ENCODE peak calls at places on chromosome 12, in eight cellular contexts. B is mammary epithelial cell; Q is IMR-90; A is psoas muscle; N is DND-41; F is A549; S is spleen; I is effector memory CD4-positive, alpha-beta T cell. O is an unnamed sample. For H3K4me1 and H3K9me3, the result is how much of the 10 kb centered on the place peaks cover.

GRCh38 chr12:129185855-129186254 is 332.6 kb downstream of the GLT1D1 start:
- DNase-seq in B (no peak), Q (no peak), A (no peak), N (no peak), F (no peak), S (no peak), I (no peak), O (no peak)

GRCh38 chr12:63206908-63207307 is 55.9 kb upstream of the AVPR1A start:
- DNase-seq in B (peak), Q (no peak), A (peak), N (no peak), F (no peak), S (no peak), I (no peak), O (no peak)

GRCh38 chr12:27627123-27627835 is 69.0 kb upstream of the REP15 start:
- DNase-seq in B (peak), Q (peak), A (no peak), N (no peak), F (no peak), S (no peak), I (no peak), O (peak)

GRCh38 chr12:38919191-38919590 is 13.8 kb upstream of the CPNE8 start:
- DNase-seq in B (peak), Q (no peak), A (no peak), N (no peak), F (no peak), S (no peak), I (no peak), O (no peak)

GRCh38 chr12:15015121-15015520 is 42.3 kb downstream of the PDE6H start:
- DNase-seq in B (no peak), Q (no peak), A (no peak), N (no peak), F (no peak), S (no peak), I (no peak), O (no peak)

GRCh38 chr12:64737539-64737938 is 21.7 kb downstream of the GNS start:
- DNase-seq in B (peak), Q (no peak), A (no peak), N (peak), F (no peak), S (no peak), I (no peak), O (no peak)

GRCh38 chr12:31001581-31002360 is 71.9 kb upstream of the DDX11 start:
- DNase-seq in B (no peak), Q (no peak), A (peak), N (no peak), F (no peak), S (peak), I (no peak), O (no peak)

GRCh38 chr12:124599074-124599999 is 31.9 kb upstream of the NCOR2 start:
- DNase-seq in B (peak), Q (peak), A (no peak), N (no peak), F (no peak), S (no peak), I (no peak), O (no peak)

GRCh38 chr12:45379261-45379660 is 163.4 kb downstream of the ANO6 start:
- DNase-seq in B (peak), Q (peak), A (no peak), N (no peak), F (no peak), S (no peak), I (no peak), O (no peak)

GRCh38 chr12:22275847-22276246 is 58.7 kb downstream of the ST8SIA1 start:
- DNase-seq in B (peak), Q (peak), A (peak), N (no peak), F (peak), S (no peak), I (no peak), O (peak)

GRCh38 chr12:121080909-121081308 is 41.9 kb upstream of the OASL start:
- DNase-seq in B (no peak), Q (no peak), A (no peak), N (no peak), F (no peak), S (no peak), I (no peak), O (no peak)

GRCh38 chr12:4449862-4450222 is 4.2 kb upstream of the FGF6 start:
- DNase-seq in B (peak), Q (no peak), A (no peak), N (peak), F (no peak), S (no peak), I (no peak), O (no peak)

GRCh38 chr12:30795660-30796507 is 41.1 kb upstream of the CAPRIN2 start:
- DNase-seq in B (peak), Q (peak), A (peak), N (no peak), F (peak), S (peak), I (no peak), O (peak)

GRCh38 chr12:29155079-29155478 is 6.0 kb downstream of the FAR2 start:
- DNase-seq in B (no peak), Q (no peak), A (no peak), N (peak), F (no peak), S (no peak), I (no peak), O (no peak)

GRCh38 chr12:92186038-92186470 is 40.4 kb upstream of the BTG1 start:
- DNase-seq in B (no peak), Q (no peak), A (no peak), N (peak), F (no peak), S (no peak), I (no peak), O (no peak)

GRCh38 chr12:53994268-53994690 is 5.7 kb upstream of the HOXC9 start:
- DNase-seq in B (no peak), Q (no peak), A (no peak), N (no peak), F (no peak), S (peak), I (no peak), O (no peak)

GRCh38 chr12:28242888-28243633 is 52.8 kb downstream of the CCDC91 start:
- DNase-seq in B (no peak), Q (peak), A (no peak), N (no peak), F (no peak), S (no peak), I (no peak), O (no peak)

GRCh38 chr12:118404876-118405521 is 28.6 kb downstream of the SUDS3 start:
- DNase-seq in B (peak), Q (peak), A (no peak), N (peak), F (peak), S (no peak), I (no peak), O (peak)

GRCh38 chr12:89671469-89671868 is 37.2 kb downstream of the ATP2B1 start:
- DNase-seq in B (peak), Q (peak), A (no peak), N (no peak), F (no peak), S (no peak), I (no peak), O (no peak)

GRCh38 chr12:53191885-53192530 is 11.3 kb upstream of the CSAD start:
- DNase-seq in B (no peak), Q (no peak), A (no peak), N (no peak), F (no peak), S (no peak), I (no peak), O (no peak)

GRCh38 chr12:75878382-75878720 is 153.2 kb downstream of the PHLDA1 start:
- DNase-seq in B (peak), Q (peak), A (no peak), N (no peak), F (no peak), S (no peak), I (no peak), O (no peak)

GRCh38 chr12:109732321-109733305 is 19.0 kb downstream of the FAM222A start:
- DNase-seq in B (no peak), Q (no peak), A (peak), N (no peak), F (no peak), S (peak), I (no peak), O (no peak)

GRCh38 chr12:53618340-53618739 is 7.8 kb downstream of the ATF7 start:
- DNase-seq in B (no peak), Q (no peak), A (no peak), N (no peak), F (no peak), S (no peak), I (no peak), O (no peak)

GRCh38 chr12:88639361-88639760 is 59.1 kb upstream of the KITLG start:
- DNase-seq in B (no peak), Q (peak), A (no peak), N (no peak), F (no peak), S (no peak), I (no peak), O (no peak)

GRCh38 chr12:62764251-62764650 is 170.7 kb downstream of the PPM1H start:
- DNase-seq in B (no peak), Q (no peak), A (no peak), N (no peak), F (no peak), S (no peak), I (no peak), O (no peak)

GRCh38 chr12:105468464-105468863 is 138.0 kb downstream of the C12orf75 start:
- DNase-seq in B (no peak), Q (no peak), A (no peak), N (no peak), F (no peak), S (no peak), I (no peak), O (no peak)

GRCh38 chr12:127416796-127417195 is 850.2 kb upstream of the TMEM132C start:
- DNase-seq in B (peak), Q (peak), A (no peak), N (no peak), F (no peak), S (no peak), I (no peak), O (no peak)

GRCh38 chr12:48001426-48002178 is 2.7 kb downstream of the COL2A1 start:
- DNase-seq in B (peak), Q (no peak), A (no peak), N (no peak), F (peak), S (peak), I (no peak), O (no peak)

GRCh38 chr12:132158677-132159554 is 14.7 kb downstream of the NOC4L start:
- DNase-seq in B (peak), Q (no peak), A (peak), N (no peak), F (no peak), S (peak), I (no peak), O (no peak)

GRCh38 chr12:113781415-113782198 is 184.5 kb downstream of the RBM19 start:
- DNase-seq in B (no peak), Q (peak), A (no peak), N (no peak), F (no peak), S (no peak), I (no peak), O (no peak)

GRCh38 chr12:121405211-121405610 is 5.3 kb downstream of the RNF34 start:
- DNase-seq in B (no peak), Q (no peak), A (no peak), N (no peak), F (no peak), S (no peak), I (no peak), O (no peak)

GRCh38 chr12:77943466-77943865 is 112.8 kb downstream of the NAV3 start:
- DNase-seq in B (peak), Q (peak), A (no peak), N (no peak), F (peak), S (no peak), I (no peak), O (no peak)

GRCh38 chr12:101968770-101969169 is 91.4 kb downstream of the DRAM1 start:
- DNase-seq in B (peak), Q (no peak), A (no peak), N (no peak), F (no peak), S (no peak), I (no peak), O (no peak)

GRCh38 chr12:18559242-18559641 is 178.6 kb downstream of the PLCZ1 start:
- DNase-seq in B (no peak), Q (no peak), A (no peak), N (no peak), F (no peak), S (no peak), I (no peak), O (no peak)

GRCh38 chr12:2481951-2482350 is 312.8 kb upstream of the FKBP4 start:
- DNase-seq in B (no peak), Q (no peak), A (no peak), N (no peak), F (no peak), S (no peak), I (no peak), O (no peak)

GRCh38 chr12:52541709-52542108 is 11.2 kb downstream of the KRT71 start:
- DNase-seq in B (no peak), Q (no peak), A (no peak), N (no peak), F (no peak), S (peak), I (no peak), O (no peak)

GRCh38 chr12:108097160-108097911 is 31.8 kb upstream of the WSCD2 start:
- DNase-seq in B (no peak), Q (no peak), A (no peak), N (no peak), F (no peak), S (no peak), I (no peak), O (no peak)

GRCh38 chr12:131085816-131086591 is 132.3 kb downstream of the ADGRD1 start:
- DNase-seq in B (no peak), Q (no peak), A (no peak), N (peak), F (no peak), S (peak), I (no peak), O (no peak)

GRCh38 chr12:116265361-116266128 is 11.9 kb downstream of the MED13L start:
- DNase-seq in B (no peak), Q (no peak), A (no peak), N (no peak), F (no peak), S (no peak), I (no peak), O (no peak)
- H3K4me1 ChIP-seq in B (under half), Q (under half), A (half or more), N (under half), F (half or more), S (half or more), I (under half), O (half or more)

GRCh38 chr12:87038098-87038497 is 781.9 kb upstream of the MGAT4C start:
- DNase-seq in B (no peak), Q (no peak), A (no peak), N (no peak), F (no peak), S (no peak), I (no peak), O (no peak)
- H3K9me3 ChIP-seq in B (under half), Q (under half), A (under half), N (under half), F (under half), S (under half), I (under half), O (under half)

GRCh38 chr12:68627673-68628319 is 17.1 kb downstream of the RAP1B start:
- DNase-seq in B (no peak), Q (no peak), A (no peak), N (no peak), F (no peak), S (no peak), I (no peak), O (no peak)

GRCh38 chr12:68630050-68630449 is 19.4 kb downstream of the RAP1B start:
- DNase-seq in B (peak), Q (no peak), A (no peak), N (no peak), F (no peak), S (no peak), I (no peak), O (no peak)

GRCh38 chr12:68631177-68631576 is 20.5 kb downstream of the RAP1B start:
- DNase-seq in B (no peak), Q (peak), A (no peak), N (no peak), F (no peak), S (no peak), I (no peak), O (no peak)

GRCh38 chr12:68630598-68630997 is 19.9 kb downstream of the RAP1B start:
- DNase-seq in B (no peak), Q (no peak), A (no peak), N (no peak), F (no peak), S (no peak), I (no peak), O (no peak)

GRCh38 chr12:68628698-68629097 is 18.0 kb downstream of the RAP1B start:
- DNase-seq in B (no peak), Q (no peak), A (no peak), N (no peak), F (no peak), S (no peak), I (no peak), O (no peak)
- H3K4me1 ChIP-seq in B (under half), Q (under half), A (under half), N (under half), F (under half), S (half or more), I (under half), O (under half)

GRCh38 chr12:34390846-34391700 is 368.8 kb downstream of the ALG10 start:
- DNase-seq in B (no peak), Q (no peak), A (peak), N (no peak), F (no peak), S (peak), I (no peak), O (no peak)

GRCh38 chr12:34390171-34390841 is 368.0 kb downstream of the ALG10 start:
- DNase-seq in B (no peak), Q (no peak), A (peak), N (no peak), F (no peak), S (peak), I (no peak), O (no peak)

GRCh38 chr12:34393086-34393820 is 371.0 kb downstream of the ALG10 start:
- DNase-seq in B (no peak), Q (no peak), A (peak), N (no peak), F (no peak), S (peak), I (no peak), O (no peak)

GRCh38 chr12:34392741-34393085 is 370.4 kb downstream of the ALG10 start:
- DNase-seq in B (no peak), Q (no peak), A (no peak), N (no peak), F (no peak), S (peak), I (no peak), O (no peak)

GRCh38 chr12:34391771-34392581 is 369.7 kb downstream of the ALG10 start:
- DNase-seq in B (no peak), Q (no peak), A (peak), N (no peak), F (no peak), S (peak), I (no peak), O (no peak)
- H3K9me3 ChIP-seq in B (half or more), Q (half or more), A (under half), N (half or more), F (under half), S (half or more), I (under half), O (under half)

GRCh38 chr12:111427417-111428074 is 21.8 kb downstream of the SH2B3 start:
- DNase-seq in B (no peak), Q (no peak), A (no peak), N (no peak), F (no peak), S (no peak), I (no peak), O (no peak)
- H3K4me1 ChIP-seq in B (under half), Q (under half), A (under half), N (under half), F (under half), S (half or more), I (half or more), O (half or more)

GRCh38 chr12:34124608-34125007 is 102.3 kb downstream of the ALG10 start:
- DNase-seq in B (no peak), Q (no peak), A (no peak), N (no peak), F (no peak), S (no peak), I (no peak), O (no peak)
- H3K9me3 ChIP-seq in B (under half), Q (under half), A (under half), N (under half), F (under half), S (under half), I (under half), O (under half)

GRCh38 chr12:122944588-122944987 is 21.7 kb downstream of the ABCB9 start:
- DNase-seq in B (peak), Q (peak), A (no peak), N (no peak), F (no peak), S (no peak), I (no peak), O (no peak)
- H3K4me1 ChIP-seq in B (half or more), Q (under half), A (under half), N (under half), F (half or more), S (half or more), I (under half), O (under half)

GRCh38 chr12:37545759-37546158 is 770.8 kb upstream of the ALG10B start:
- DNase-seq in B (no peak), Q (no peak), A (no peak), N (no peak), F (no peak), S (no peak), I (no peak), O (no peak)
- H3K9me3 ChIP-seq in B (under half), Q (half or more), A (under half), N (under half), F (under half), S (under half), I (under half), O (under half)